ENCODE peak calls at places on chromosomes 13 and 19, in seven cellular contexts. Q, C, K, Y, R, E and M are unnamed samples.

GRCh38 chr13:100019780-100020356 is 38.3 kb downstream of the ZIC2 start:
- DNase-seq in Q (no peak), C (no peak), K (no peak), Y (no peak), R (no peak), E (no peak), M (no peak)

GRCh38 chr13:41821195-41821594 is 139.7 kb downstream of the VWA8 start:
- DNase-seq in Q (no peak), C (no peak), K (no peak), Y (no peak), R (no peak), E (no peak), M (no peak)

GRCh38 chr19:54114340-54114826 is 1.1 kb downstream of the TFPT start:
- DNase-seq in Q (no peak), C (peak; percentile 78), K (peak; percentile 53), Y (no peak), R (peak; percentile 49), E (peak; percentile 34), M (peak; percentile 43)

GRCh38 chr19:30360378-30361106 is 11.6 kb upstream of the ZNF536 start:
- DNase-seq in Q (no peak), C (no peak), K (no peak), Y (no peak), R (no peak), E (no peak), M (no peak)

GRCh38 chr19:11539495-11540365 is 1.1 kb downstream of the CNN1 start:
- DNase-seq in Q (peak; percentile 91), C (no peak), K (peak; percentile 56), Y (no peak), R (no peak), E (no peak), M (peak; percentile 43)

GRCh38 chr19:10667867-10668266 is 13.7 kb downstream of the ILF3 start:
- DNase-seq in Q (no peak), C (no peak), K (no peak), Y (no peak), R (no peak), E (no peak), M (no peak)

GRCh38 chr13:39556856-39557255 is 46.1 kb downstream of the LHFPL6 start:
- DNase-seq in Q (no peak), C (no peak), K (no peak), Y (no peak), R (no peak), E (no peak), M (no peak)

GRCh38 chr13:31073859-31074718 is 87.6 kb downstream of the HSPH1 start:
- DNase-seq in Q (no peak), C (no peak), K (peak; percentile 36), Y (no peak), R (no peak), E (no peak), M (no peak)

GRCh38 chr13:35367586-35367985 is 108.9 kb downstream of the MAB21L1 start:
- DNase-seq in Q (no peak), C (no peak), K (no peak), Y (no peak), R (no peak), E (no peak), M (no peak)

GRCh38 chr13:39505151-39505550 is 97.8 kb downstream of the LHFPL6 start:
- DNase-seq in Q (no peak), C (no peak), K (no peak), Y (no peak), R (no peak), E (no peak), M (no peak)

GRCh38 chr13:114122591-114123211 is 9.7 kb downstream of the RASA3 start:
- DNase-seq in Q (no peak), C (no peak), K (no peak), Y (no peak), R (no peak), E (no peak), M (no peak)

GRCh38 chr13:71864981-71865857 is 1.8 kb downstream of the DACH1 start:
- DNase-seq in Q (peak; percentile 55), C (peak; percentile 55), K (peak; percentile 32), Y (peak; percentile 13), R (peak; percentile 32), E (peak; percentile 54), M (peak; percentile 67)

GRCh38 chr13:59452189-59452588 is 711.5 kb downstream of the DIAPH3 start:
- DNase-seq in Q (no peak), C (no peak), K (no peak), Y (no peak), R (no peak), E (no peak), M (no peak)

GRCh38 chr13:94917814-94918213 is 205.5 kb upstream of the SOX21 start:
- DNase-seq in Q (no peak), C (no peak), K (peak; percentile 6), Y (peak; percentile 43), R (no peak), E (no peak), M (no peak)

DNA sequence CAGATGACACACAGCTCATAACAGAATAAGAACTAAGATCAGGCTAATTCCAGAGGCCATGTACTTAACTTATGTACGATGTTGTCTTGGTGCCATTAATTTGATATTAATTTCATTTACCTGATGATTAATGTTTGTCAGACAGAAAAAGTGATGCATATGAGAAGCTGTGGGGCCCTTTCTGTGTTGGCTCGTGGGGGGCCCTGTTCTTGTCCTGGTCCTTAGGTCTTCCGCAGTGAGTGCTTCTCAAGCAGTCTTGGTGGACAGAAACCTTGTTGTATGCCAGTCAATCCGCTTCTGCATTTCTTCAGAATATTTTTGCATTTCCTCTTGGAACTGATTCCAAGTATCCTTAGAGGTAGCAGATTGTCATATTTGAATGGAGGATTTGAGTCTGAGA is 20.2 kb downstream of the SAFB start:
- DNase-seq in Q (no peak), C (no peak), K (no peak), Y (no peak), R (no peak), E (no peak), M (no peak)
- H3K36me3 ChIP-seq in Q (peaks cover 16% of the 10 kb centered on the region), C (no peaks in the 10 kb centered on the region), K (peaks cover 28% of the 10 kb centered on the region), Y (peaks cover 1% of the 10 kb centered on the region), R (peaks cover 33% of the 10 kb centered on the region), E (peaks cover 67% of the 10 kb centered on the region), M (peaks cover 11% of the 10 kb centered on the region)

GRCh38 chr19:56976995-56977906 is 136.7 kb upstream of the PEG3 start:
- DNase-seq in Q (no peak), C (no peak), K (no peak), Y (no peak), R (no peak), E (no peak), M (no peak)
- H3K9me3 ChIP-seq in Q (peaks cover 8% of the 10 kb centered on the region), C (no peaks in the 10 kb centered on the region), K (no peaks in the 10 kb centered on the region), Y (peaks cover 5% of the 10 kb centered on the region), R (no peaks in the 10 kb centered on the region), E (no peaks in the 10 kb centered on the region), M (peaks cover 85% of the 10 kb centered on the region)

GRCh38 chr13:78334059-78334458 is 269.3 kb downstream of the POU4F1 start:
- DNase-seq in Q (no peak), C (no peak), K (no peak), Y (no peak), R (no peak), E (no peak), M (no peak)
- H3K4me1 ChIP-seq in Q (no peaks in the 10 kb centered on the region), C (no peaks in the 10 kb centered on the region), K (no peaks in the 10 kb centered on the region), Y (no peaks in the 10 kb centered on the region), R (no peaks in the 10 kb centered on the region), E (no peaks in the 10 kb centered on the region), M (no peaks in the 10 kb centered on the region)

GRCh38 chr19:1592755-1593628 is at the start of gene MBD3:
- DNase-seq in Q (peak; percentile 96), C (peak; percentile 96), K (peak; percentile 85), Y (peak; percentile 94), R (peak; percentile 90), E (peak; percentile 94), M (peak; percentile 96)

GRCh38 chr19:1602091-1602707 is 3.1 kb downstream of the UQCR11 start:
- DNase-seq in Q (no peak), C (no peak), K (no peak), Y (no peak), R (no peak), E (no peak), M (no peak)

GRCh38 chr19:1599460-1599846 is 5.8 kb downstream of the UQCR11 start:
- DNase-seq in Q (no peak), C (no peak), K (no peak), Y (no peak), R (no peak), E (no peak), M (no peak)

GRCh38 chr19:1601613-1602064 is 3.6 kb downstream of the UQCR11 start:
- DNase-seq in Q (no peak), C (no peak), K (no peak), Y (peak; percentile 24), R (no peak), E (no peak), M (no peak)

GRCh38 chr19:1598777-1599459 is 6.3 kb upstream of the MBD3 start:
- DNase-seq in Q (no peak), C (no peak), K (no peak), Y (no peak), R (no peak), E (no peak), M (no peak)
- H3K36me3 ChIP-seq in Q (peaks cover 11% of the 10 kb centered on the region), C (no peaks in the 10 kb centered on the region), K (peaks cover 21% of the 10 kb centered on the region), Y (no peaks in the 10 kb centered on the region), R (peaks cover 35% of the 10 kb centered on the region), E (peaks cover 60% of the 10 kb centered on the region), M (no peaks in the 10 kb centered on the region)

GRCh38 chr19:23917856-23918255 is 3.2 kb downstream of the ZNF726 start:
- DNase-seq in Q (no peak), C (no peak), K (no peak), Y (no peak), R (peak; percentile 77), E (no peak), M (no peak)
- H3K9me3 ChIP-seq in Q (peaks cover 2% of the 10 kb centered on the region), C (no peaks in the 10 kb centered on the region), K (no peaks in the 10 kb centered on the region), Y (no peaks in the 10 kb centered on the region), R (no peaks in the 10 kb centered on the region), E (no peaks in the 10 kb centered on the region), M (no peaks in the 10 kb centered on the region)

GRCh38 chr13:46571189-46571901 is 18.4 kb downstream of the LRCH1 start:
- DNase-seq in Q (no peak), C (no peak), K (peak; percentile 83), Y (no peak), R (no peak), E (no peak), M (no peak)

GRCh38 chr13:46570273-46570672 is 17.3 kb downstream of the LRCH1 start:
- DNase-seq in Q (no peak), C (no peak), K (no peak), Y (no peak), R (no peak), E (no peak), M (no peak)

GRCh38 chr13:46567671-46568070 is 14.7 kb downstream of the LRCH1 start:
- DNase-seq in Q (no peak), C (no peak), K (no peak), Y (no peak), R (no peak), E (no peak), M (no peak)

GRCh38 chr13:46571941-46572340 is 19.0 kb downstream of the LRCH1 start:
- DNase-seq in Q (no peak), C (no peak), K (no peak), Y (no peak), R (no peak), E (no peak), M (no peak)

GRCh38 chr13:46569471-46569870 is 16.5 kb downstream of the LRCH1 start:
- DNase-seq in Q (no peak), C (no peak), K (no peak), Y (no peak), R (no peak), E (no peak), M (no peak)
- H3K4me1 ChIP-seq in Q (no peaks in the 10 kb centered on the region), C (no peaks in the 10 kb centered on the region), K (peaks cover 2% of the 10 kb centered on the region), Y (peaks cover 27% of the 10 kb centered on the region), R (peaks cover 25% of the 10 kb centered on the region), E (peaks cover 66% of the 10 kb centered on the region), M (peaks cover 4% of the 10 kb centered on the region)

GRCh38 chr19:48239120-48239519 is 16.6 kb downstream of the CARD8 start:
- DNase-seq in Q (no peak), C (no peak), K (peak; percentile 19), Y (no peak), R (no peak), E (no peak), M (no peak)
- H3K36me3 ChIP-seq in Q (no peaks in the 10 kb centered on the region), C (no peaks in the 10 kb centered on the region), K (peaks cover 1% of the 10 kb centered on the region), Y (no peaks in the 10 kb centered on the region), R (peaks cover 18% of the 10 kb centered on the region), E (peaks cover 57% of the 10 kb centered on the region), M (no peaks in the 10 kb centered on the region)